ENCODE peak calls at places on chromosomes 3 and 15, in four cellular contexts. I is thyroid gland, V is AG04450, E is HepG2. U is an unnamed sample. For H3K9me3, the result is how much of the 10 kb centered on the place peaks cover.

GRCh38 chr15:25790003-25790660 is 73.0 kb downstream of the ATP10A start:
- DNase-seq in I (no peak), E (no peak), V (peak), U (peak)

GRCh38 chr3:191030491-191030890 is 168.0 kb upstream of the GMNC start:
- DNase-seq in I (no peak), V (no peak), E (no peak), U (no peak)

GRCh38 chr3:111712294-111713180 is 117.4 kb upstream of the ZBED2 start:
- DNase-seq in I (no peak), E (no peak), V (no peak), U (no peak)

GRCh38 chr15:84023636-84024035 is 211.9 kb upstream of the GOLGA6L4 start:
- DNase-seq in V (peak), I (peak), E (peak), U (peak)

GRCh38 chr15:31758126-31758525 is 272.2 kb upstream of the CHRNA7 start:
- DNase-seq in E (no peak), I (peak), V (no peak), U (peak)

GRCh38 chr3:64329037-64329436 is 103.8 kb upstream of the PRICKLE2 start:
- DNase-seq in E (no peak), I (no peak), V (no peak), U (no peak)

GRCh38 chr3:81363816-81364215 is 397.6 kb downstream of the GBE1 start:
- DNase-seq in V (no peak), I (no peak), E (no peak), U (no peak)

GRCh38 chr3:197327701-197328100 is 29.3 kb upstream of the DLG1 start:
- DNase-seq in E (no peak), V (peak), I (no peak), U (no peak)

GRCh38 chr3:30686176-30686575 is 79.8 kb downstream of the TGFBR2 start:
- DNase-seq in I (no peak), V (no peak), E (no peak), U (no peak)

GRCh38 chr3:61725851-61726333 is 164.5 kb downstream of the PTPRG start:
- DNase-seq in I (no peak), V (peak), E (peak), U (peak)

GRCh38 chr15:68983821-68984517 is 30.5 kb upstream of the NOX5 start:
- DNase-seq in E (no peak), V (no peak), I (peak), U (peak)

GRCh38 chr3:171810278-171811058 is at the start of gene PLD1:
- DNase-seq in I (peak), V (no peak), E (peak), U (peak)

GRCh38 chr3:17187589-17188184 is 302.9 kb downstream of the PLCL2 start:
- DNase-seq in E (no peak), V (no peak), I (no peak), U (no peak)

GRCh38 chr15:83992356-83993031 is 243.1 kb upstream of the GOLGA6L4 start:
- DNase-seq in I (no peak), V (no peak), E (no peak), U (no peak)

GRCh38 chr3:8652323-8652987 is 7.9 kb upstream of the SSUH2 start:
- DNase-seq in I (no peak), V (no peak), E (no peak), U (peak)

GRCh38 chr3:154050766-154051165 is 70.4 kb upstream of the ARHGEF26 start:
- DNase-seq in E (no peak), V (no peak), I (peak), U (no peak)

GRCh38 chr3:27114684-27115083 is 254.5 kb downstream of the NEK10 start:
- DNase-seq in V (no peak), E (peak), I (no peak), U (no peak)

GRCh38 chr3:133562376-133562775 is 11.1 kb upstream of the CDV3 start:
- DNase-seq in I (no peak), V (no peak), E (no peak), U (no peak)

GRCh38 chr3:5505163-5505562 is 317.7 kb downstream of the EDEM1 start:
- DNase-seq in I (no peak), V (no peak), E (no peak), U (no peak)

GRCh38 chr3:28915711-28916481 is 365.0 kb upstream of the RBMS3 start:
- DNase-seq in E (no peak), I (peak), V (peak), U (peak)

GRCh38 chr3:73546961-73547360 is 77.8 kb downstream of the PDZRN3 start:
- DNase-seq in V (peak), E (no peak), I (no peak), U (no peak)

GRCh38 chr3:129820587-129820986 is 72.9 kb downstream of the TMCC1 start:
- DNase-seq in E (no peak), I (no peak), V (no peak), U (no peak)

GRCh38 chr3:105868450-105868744 is 415 bp downstream of the CBLB start:
- DNase-seq in V (no peak), I (peak), E (peak), U (peak)

GRCh38 chr3:81434171-81434570 is 327.3 kb downstream of the GBE1 start:
- DNase-seq in I (no peak), E (no peak), V (no peak), U (no peak)

GRCh38 chr15:22877122-22877521 is 38.7 kb downstream of the NIPA2 start:
- DNase-seq in I (no peak), E (no peak), V (no peak), U (no peak)

GRCh38 chr3:71117572-71118247 is 465.8 kb downstream of the FOXP1 start:
- DNase-seq in I (peak), V (no peak), E (no peak), U (no peak)

GRCh38 chr15:75732809-75733451 is 20.3 kb upstream of the CSPG4 start:
- DNase-seq in V (no peak), E (peak), I (peak), U (peak)

GRCh38 chr3:97971679-97972567 is at the start of gene RIOX2:
- DNase-seq in I (peak), V (no peak), E (peak), U (peak)

GRCh38 chr3:135528638-135529037 is 436.9 kb upstream of the PPP2R3A start:
- DNase-seq in I (no peak), V (no peak), E (no peak), U (peak)

GRCh38 chr15:64209680-64210334 is 47.0 kb upstream of the PPIB start:
- DNase-seq in V (peak), I (no peak), E (peak), U (peak)

GRCh38 chr3:63146154-63146553 is 132.0 kb upstream of the SYNPR start:
- DNase-seq in V (no peak), I (no peak), E (no peak), U (no peak)

GRCh38 chr3:163468531-163469335 is 1609.6 kb downstream of the SI start:
- DNase-seq in V (no peak), E (no peak), I (no peak), U (no peak)

GRCh38 chr3:50639055-50639494 is 22.1 kb downstream of the MAPKAPK3 start:
- DNase-seq in I (peak), V (peak), E (no peak), U (no peak)

GRCh38 chr3:133531981-133532380 is 41.5 kb upstream of the CDV3 start:
- DNase-seq in I (no peak), E (no peak), V (peak), U (no peak)

GRCh38 chr3:46867550-46867898 is 4.3 kb upstream of the MYL3 start:
- DNase-seq in E (no peak), V (no peak), I (peak), U (no peak)

GRCh38 chr15:62809968-62810260 is 232.6 kb upstream of the TPM1 start:
- DNase-seq in I (no peak), E (no peak), V (no peak), U (no peak)

DNA sequence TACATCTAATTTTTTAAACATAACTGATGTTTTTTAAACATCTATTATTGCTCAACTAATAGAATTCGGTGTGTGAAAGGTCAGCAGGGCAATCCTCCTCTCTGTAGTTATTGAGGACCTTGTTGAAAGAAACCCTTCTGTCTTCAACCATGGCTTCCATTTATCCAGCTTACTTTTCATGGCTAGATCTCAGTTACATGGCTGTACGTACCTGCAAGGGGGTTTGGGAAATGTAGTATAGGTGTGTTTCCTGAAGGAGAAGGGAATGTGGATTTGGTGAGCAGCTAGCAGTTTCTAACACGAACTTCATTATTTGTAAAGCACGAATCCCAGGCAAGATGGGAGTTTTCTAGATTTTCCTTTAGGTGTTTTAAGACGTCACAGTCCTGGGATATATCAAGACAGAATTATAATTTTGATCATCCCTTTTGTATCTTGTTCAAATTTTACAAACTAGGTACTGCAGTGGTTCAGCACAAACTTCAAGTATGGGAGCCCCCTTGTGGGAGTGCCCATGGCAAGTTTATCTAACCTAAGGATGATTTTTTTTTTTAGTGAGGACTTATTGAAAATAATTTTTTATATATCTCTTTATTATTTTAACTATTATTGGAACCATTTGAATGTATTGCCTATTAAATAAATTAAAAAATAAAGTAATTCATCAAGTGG is 41.6 kb downstream of the FBXL2 start:
- DNase-seq in E (no peak), V (no peak), I (no peak), U (no peak)
- TF ChIP-seq CTCF in E (peak), V (peak), I (no peak), U (peak)

DNA sequence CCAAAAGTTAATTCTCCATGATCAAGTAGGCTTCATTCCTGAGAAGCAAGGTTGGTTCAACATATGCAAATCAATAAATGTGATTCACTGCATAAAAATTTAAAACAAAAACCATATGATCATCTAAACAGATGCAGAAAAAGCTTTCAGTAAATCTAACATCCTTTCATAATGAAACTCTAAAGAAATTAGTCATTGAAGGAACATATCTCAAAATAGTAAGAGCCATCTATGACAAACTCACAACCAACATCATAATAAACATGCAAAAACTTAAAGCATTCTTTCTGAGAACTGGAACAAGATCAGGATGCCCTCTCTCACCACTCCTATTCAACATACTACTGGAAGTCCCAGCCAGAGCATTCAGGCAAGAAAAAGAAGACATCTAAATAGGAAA is 254.1 kb downstream of the AGBL1 start:
- DNase-seq in E (no peak), I (no peak), V (no peak), U (no peak)
- H3K9me3 ChIP-seq in E (half or more), I (under half), V (under half), U (under half)

DNA sequence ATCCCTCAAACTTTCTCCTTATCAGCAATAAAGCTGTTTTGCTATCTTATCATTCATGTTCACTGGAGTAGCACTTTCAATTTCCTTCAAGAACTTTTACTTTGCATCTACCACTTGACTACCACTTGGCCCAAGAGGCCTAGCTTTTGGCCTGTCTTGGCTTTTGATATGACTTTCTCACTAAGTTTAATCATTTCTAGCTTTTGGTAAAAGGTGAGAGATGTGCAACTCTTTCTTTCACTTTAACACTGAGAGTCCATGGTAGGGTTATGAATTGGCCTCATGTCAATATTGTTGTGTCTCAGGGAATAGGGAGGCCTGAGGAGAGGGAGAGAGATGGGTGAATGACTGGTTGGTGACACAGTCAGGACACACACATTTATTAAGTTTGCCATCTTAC is 31.0 kb upstream of the FAM3D start:
- DNase-seq in I (no peak), V (no peak), E (no peak), U (no peak)
- H3K27ac ChIP-seq in I (no peak), V (no peak), E (no peak), U (no peak)

GRCh38 chr15:78321786-78322185 is 18.4 kb upstream of the CRABP1 start:
- DNase-seq in E (no peak), V (no peak), I (no peak), U (no peak)

GRCh38 chr15:78320173-78320572 is 20.0 kb upstream of the CRABP1 start:
- DNase-seq in E (no peak), I (no peak), V (no peak), U (no peak)

GRCh38 chr15:78317145-78317836 is 17.9 kb upstream of the SKIC8 start:
- DNase-seq in E (no peak), V (no peak), I (no peak), U (no peak)

GRCh38 chr15:78321041-78321570 is 19.0 kb upstream of the CRABP1 start:
- DNase-seq in V (no peak), E (no peak), I (no peak), U (no peak)

GRCh38 chr15:78319588-78319987 is 20.2 kb upstream of the SKIC8 start:
- DNase-seq in V (no peak), I (no peak), E (no peak), U (no peak)
- TF ChIP-seq CTCF in V (no peak), I (no peak), E (no peak), U (no peak)

DNA sequence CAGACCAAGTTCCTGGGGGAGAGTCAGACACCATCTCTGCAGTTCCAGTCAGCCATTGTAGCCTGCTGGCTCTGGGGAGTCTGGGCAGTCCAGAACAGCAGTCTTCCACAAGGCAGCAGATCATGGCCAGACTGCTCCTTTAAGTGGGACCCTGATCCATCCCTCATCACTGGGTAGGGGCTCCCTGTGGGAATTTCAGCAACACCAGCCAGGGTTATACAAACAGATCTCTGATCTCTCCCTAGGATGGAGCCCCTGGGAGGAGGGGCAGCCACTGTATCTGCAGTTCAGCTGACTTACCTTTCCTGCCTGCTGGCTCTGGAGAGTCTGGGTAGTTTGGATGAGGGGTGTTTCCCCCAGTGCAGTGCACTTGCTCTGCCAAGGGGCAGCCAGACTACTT is 42.1 kb upstream of the UNC13C start:
- DNase-seq in I (no peak), V (no peak), E (no peak), U (no peak)
- H3K9me3 ChIP-seq in I (under half), V (under half), E (under half), U (under half)

GRCh38 chr3:188685789-188686188 is 486.0 kb upstream of the TPRG1 start:
- DNase-seq in V (no peak), E (no peak), I (no peak), U (no peak)

GRCh38 chr3:188686319-188686718 is 485.5 kb upstream of the TPRG1 start:
- DNase-seq in V (no peak), E (no peak), I (no peak), U (no peak)

GRCh38 chr3:188682316-188682715 is 489.5 kb upstream of the TPRG1 start:
- DNase-seq in V (no peak), I (no peak), E (no peak), U (no peak)

GRCh38 chr3:188680189-188680588 is 491.6 kb upstream of the TPRG1 start:
- DNase-seq in V (no peak), I (no peak), E (no peak), U (no peak)

DNA sequence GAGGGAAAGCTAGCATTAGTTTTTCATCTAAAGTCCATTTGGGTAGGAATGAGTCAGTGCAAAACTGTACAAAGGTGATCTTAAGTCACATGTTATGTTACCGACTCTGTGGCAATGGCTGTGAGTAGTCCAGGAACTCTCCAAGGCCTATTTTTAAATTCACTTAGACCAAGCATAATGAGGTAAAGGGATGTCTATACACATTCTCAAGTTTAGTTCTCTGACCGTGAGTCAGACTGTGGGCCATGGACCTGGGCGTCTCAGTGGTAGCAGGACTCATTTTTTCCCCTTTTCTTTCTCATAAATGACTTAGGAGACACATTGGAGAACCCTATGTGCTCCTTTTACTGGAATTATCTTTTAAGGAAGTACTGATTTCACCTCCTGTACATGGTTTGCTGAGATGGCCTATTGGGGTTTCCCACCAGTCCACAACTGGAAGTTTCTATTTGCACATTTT is 488.7 kb upstream of the TPRG1 start:
- DNase-seq in E (peak), I (no peak), V (peak), U (peak)
- H3K27ac ChIP-seq in E (no peak), I (no peak), V (peak), U (peak)

DNA sequence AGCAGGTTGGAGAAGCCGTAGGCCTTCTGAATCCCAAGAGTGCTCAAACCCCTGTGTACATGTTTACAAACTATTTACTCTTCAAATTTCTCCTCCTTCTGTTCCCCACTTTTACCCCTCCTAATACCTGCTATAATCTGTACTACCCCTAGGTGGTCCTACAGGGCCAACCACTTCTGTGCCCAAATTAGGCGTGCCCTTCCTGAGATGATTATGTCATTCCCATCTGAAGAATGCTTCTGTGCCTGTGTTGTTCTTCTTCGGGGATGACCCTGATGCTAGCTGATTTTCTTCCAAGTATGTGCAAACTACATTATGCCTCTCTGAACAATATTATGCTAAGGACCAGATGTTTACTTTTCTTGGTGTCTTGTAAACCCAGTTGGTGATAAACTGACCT is 20.5 kb downstream of the RBP2 start:
- DNase-seq in E (no peak), I (no peak), V (no peak), U (no peak)
- TF ChIP-seq CTCF in E (no peak), I (no peak), V (no peak), U (no peak)

GRCh38 chr15:43360821-43361220 is 10.0 kb downstream of the ZSCAN29 start:
- DNase-seq in I (no peak), E (no peak), V (no peak), U (no peak)
- H3K9me3 ChIP-seq in I (under half), E (under half), V (under half), U (under half)

GRCh38 chr3:160162440-160162839 is 62.8 kb upstream of the C3orf80 start:
- DNase-seq in V (no peak), E (no peak), I (no peak), U (no peak)
- H3K27ac ChIP-seq in V (no peak), E (no peak), I (no peak), U (no peak)

GRCh38 chr3:141255864-141256263 is 24.2 kb downstream of the PXYLP1 start:
- DNase-seq in I (no peak), E (peak), V (no peak), U (no peak)
- TF ChIP-seq CTCF in I (no peak), E (peak), V (peak), U (peak)

U was measured in hepatocyte.